ENCODE peak calls at places on chromosomes 12 and 14, in seven cellular contexts. Y is AG20443, A is HEK293T, F is endodermal cell, Z is HCEC 1CT, M is GM23338, R is choroid plexus epithelial cell. G is an unnamed sample.

GRCh38 chr12:101696477-101697196 is 803 bp upstream of the CHPT1 start:
- DNase-seq in Y (peak; percentile 34), A (no peak), F (no peak), Z (no peak), M (peak; percentile 8), R (peak; percentile 26), G (no peak)

GRCh38 chr14:104112609-104113571 is 25.5 kb upstream of the KIF26A start:
- DNase-seq in Y (no peak), A (no peak), F (peak; percentile 42), Z (no peak), M (no peak), R (no peak), G (no peak)

GRCh38 chr12:24791622-24792021 is 157.3 kb downstream of the BCAT1 start:
- DNase-seq in Y (no peak), A (no peak), F (no peak), Z (no peak), M (no peak), R (no peak), G (no peak)

GRCh38 chr12:90238872-90239271 is 530.2 kb upstream of the ATP2B1 start:
- DNase-seq in Y (no peak), A (no peak), F (no peak), Z (no peak), M (no peak), R (no peak), G (no peak)

GRCh38 chr14:34301107-34301734 is 160.8 kb downstream of the SPTSSA start:
- DNase-seq in Y (peak; percentile 58), A (peak; percentile 53), F (peak; percentile 57), Z (no peak), M (peak; percentile 76), R (peak; percentile 62), G (peak; percentile 34)

GRCh38 chr14:105937253-105938054 is 411.1 kb downstream of the TMEM121 start:
- DNase-seq in Y (no peak), A (no peak), F (peak; percentile 17), Z (no peak), M (no peak), R (no peak), G (no peak)

GRCh38 chr12:125083092-125083491 is 17.9 kb downstream of the AACS start:
- DNase-seq in Y (no peak), A (no peak), F (no peak), Z (no peak), M (no peak), R (no peak), G (no peak)

GRCh38 chr12:117408161-117408791 is 46.9 kb upstream of the NOS1 start:
- DNase-seq in Y (peak; percentile 30), A (no peak), F (peak; percentile 79), Z (no peak), M (peak; percentile 63), R (peak; percentile 10), G (peak; percentile 49)

GRCh38 chr12:63995512-63995911 is 151.0 kb downstream of the SRGAP1 start:
- DNase-seq in Y (no peak), A (no peak), F (no peak), Z (no peak), M (no peak), R (peak; percentile 25), G (no peak)

GRCh38 chr12:104938371-104938770 is 19.7 kb downstream of the SLC41A2 start:
- DNase-seq in Y (peak; percentile 17), A (no peak), F (no peak), Z (no peak), M (no peak), R (peak; percentile 28), G (no peak)

GRCh38 chr14:91354979-91355685 is 62.5 kb downstream of the CCDC88C start:
- DNase-seq in Y (no peak), A (peak; percentile 49), F (peak; percentile 93), Z (no peak), M (peak; percentile 82), R (no peak), G (no peak)

GRCh38 chr14:44300911-44301310 is 206.2 kb downstream of the FSCB start:
- DNase-seq in Y (no peak), A (no peak), F (no peak), Z (no peak), M (no peak), R (no peak), G (no peak)

GRCh38 chr12:48615681-48616080 is 45.8 kb upstream of the LALBA start:
- DNase-seq in Y (no peak), A (no peak), F (no peak), Z (no peak), M (no peak), R (no peak), G (no peak)

GRCh38 chr12:103505371-103506236 is 9.8 kb upstream of the C12orf42 start:
- DNase-seq in Y (no peak), A (no peak), F (no peak), Z (no peak), M (no peak), R (no peak), G (no peak)

GRCh38 chr12:115037830-115038229 is 353.9 kb upstream of the TBX3 start:
- DNase-seq in Y (no peak), A (no peak), F (no peak), Z (no peak), M (no peak), R (peak; percentile 50), G (no peak)

GRCh38 chr12:119384340-119384739 is 49.8 kb downstream of the CCDC60 start:
- DNase-seq in Y (no peak), A (no peak), F (no peak), Z (no peak), M (no peak), R (no peak), G (no peak)

GRCh38 chr14:90658541-90658967 is 157.7 kb downstream of the TTC7B start:
- DNase-seq in Y (peak; percentile 55), A (no peak), F (no peak), Z (no peak), M (no peak), R (peak; percentile 62), G (peak; percentile 85)

G was measured in astrocyte.